ENCODE peak calls at places on chromosomes 13 and 19, in nine cellular contexts. B is heart left ventricle, J is testis, R is A549, U is stomach, K is tibial nerve, D is body of pancreas, E is ovary, Q is breast epithelium. W is an unnamed sample.

GRCh38 chr19:5585461-5586299 is 17.9 kb upstream of the TINCR start:
- DNase-seq in J (peak; percentile 46), D (peak; percentile 48), K (no peak), R (no peak), E (peak; percentile 53), U (no peak), B (peak; percentile 36), Q (peak; percentile 72), W (peak; percentile 65)

GRCh38 chr13:74975122-74975521 is 506.8 kb downstream of the TBC1D4 start:
- DNase-seq in J (no peak), R (no peak), E (no peak), B (no peak), U (no peak), Q (no peak), K (no peak), D (no peak), W (no peak)

GRCh38 chr19:16598848-16599247 is 26.6 kb upstream of the SLC35E1 start:
- DNase-seq in Q (no peak), K (no peak), D (no peak), U (no peak), E (no peak), B (no peak), R (no peak), J (no peak), W (no peak)

GRCh38 chr19:12137541-12137940 is 2.6 kb downstream of the ZNF20 start:
- DNase-seq in K (no peak), R (no peak), J (no peak), B (no peak), D (no peak), Q (no peak), E (no peak), U (no peak), W (no peak)

GRCh38 chr13:51453308-51453958 is 597 bp upstream of the INTS6 start:
- DNase-seq in E (peak; percentile 90), J (peak; percentile 78), U (no peak), R (no peak), K (peak; percentile 71), D (no peak), Q (no peak), B (peak; percentile 89), W (peak; percentile 78)

GRCh38 chr13:39779337-39780270 is 124.1 kb downstream of the COG6 start:
- DNase-seq in J (no peak), D (no peak), Q (no peak), R (no peak), B (no peak), K (peak; percentile 21), U (no peak), E (no peak), W (no peak)

GRCh38 chr13:39635564-39635963 is 19.9 kb upstream of the COG6 start:
- DNase-seq in D (no peak), R (no peak), Q (no peak), B (no peak), U (no peak), J (no peak), E (no peak), K (no peak), W (no peak)

GRCh38 chr19:32287811-32288227 is 57.6 kb upstream of the ZNF507 start:
- DNase-seq in J (peak; percentile 85), K (peak; percentile 85), B (peak; percentile 81), E (peak; percentile 79), U (peak; percentile 52), D (peak; percentile 64), R (peak; percentile 87), Q (peak; percentile 21), W (peak; percentile 43)

GRCh38 chr13:82878536-82878935 is 1003.7 kb downstream of the SLITRK1 start:
- DNase-seq in E (no peak), R (no peak), J (no peak), Q (no peak), D (no peak), B (no peak), U (no peak), K (no peak), W (no peak)

GRCh38 chr13:114101325-114101821 is 31.1 kb downstream of the RASA3 start:
- DNase-seq in Q (no peak), K (no peak), R (no peak), B (peak; percentile 46), U (no peak), D (no peak), E (peak; percentile 47), J (no peak), W (no peak)

GRCh38 chr19:40165362-40165937 is 25.8 kb upstream of the MAP3K10 start:
- DNase-seq in Q (no peak), B (peak; percentile 39), K (peak; percentile 33), E (peak; percentile 44), D (peak; percentile 34), J (peak; percentile 71), R (peak; percentile 77), U (peak; percentile 36), W (no peak)

GRCh38 chr13:35729926-35730627 is 253.6 kb upstream of the MAB21L1 start:
- DNase-seq in R (no peak), U (no peak), E (no peak), K (peak; percentile 24), D (no peak), B (peak; percentile 94), J (no peak), Q (no peak), W (no peak)

GRCh38 chr13:72886272-72887062 is 104.5 kb downstream of the PIBF1 start:
- DNase-seq in D (no peak), R (no peak), E (no peak), Q (no peak), K (no peak), J (no peak), B (no peak), U (no peak), W (no peak)

GRCh38 chr13:92823059-92823458 is 403.5 kb upstream of the GPC6 start:
- DNase-seq in K (no peak), R (no peak), Q (no peak), D (no peak), U (no peak), B (no peak), J (no peak), E (no peak), W (no peak)

GRCh38 chr13:73303858-73304257 is 245.1 kb downstream of the KLF5 start:
- DNase-seq in Q (no peak), E (no peak), U (no peak), B (no peak), K (no peak), D (no peak), J (no peak), R (no peak), W (no peak)

GRCh38 chr13:46058268-46058667 is 5.7 kb upstream of the ZC3H13 start:
- DNase-seq in Q (no peak), B (no peak), K (no peak), E (no peak), R (no peak), J (no peak), D (no peak), U (no peak), W (no peak)

GRCh38 chr13:46059405-46059804 is 6.9 kb upstream of the ZC3H13 start:
- DNase-seq in U (no peak), J (no peak), E (no peak), B (no peak), R (no peak), K (no peak), D (no peak), Q (no peak), W (no peak)

GRCh38 chr13:46063292-46063691 is 10.7 kb upstream of the ZC3H13 start:
- DNase-seq in D (no peak), R (no peak), U (no peak), B (no peak), Q (no peak), J (no peak), K (no peak), E (no peak), W (no peak)

GRCh38 chr13:46057251-46058015 is 4.9 kb upstream of the ZC3H13 start:
- DNase-seq in E (no peak), J (no peak), R (no peak), B (no peak), D (no peak), Q (peak; percentile 26), U (no peak), K (no peak), W (no peak)

GRCh38 chr13:46062190-46062589 is 9.6 kb upstream of the ZC3H13 start:
- DNase-seq in U (no peak), K (no peak), J (no peak), R (peak; percentile 64), E (no peak), D (no peak), Q (no peak), B (no peak), W (no peak)
- TF ChIP-seq POLR2A in U (no peak), K (no peak), J (no peak), R (no peak), E (no peak), D (no peak), Q (no peak), B (no peak), W (no peak)

DNA sequence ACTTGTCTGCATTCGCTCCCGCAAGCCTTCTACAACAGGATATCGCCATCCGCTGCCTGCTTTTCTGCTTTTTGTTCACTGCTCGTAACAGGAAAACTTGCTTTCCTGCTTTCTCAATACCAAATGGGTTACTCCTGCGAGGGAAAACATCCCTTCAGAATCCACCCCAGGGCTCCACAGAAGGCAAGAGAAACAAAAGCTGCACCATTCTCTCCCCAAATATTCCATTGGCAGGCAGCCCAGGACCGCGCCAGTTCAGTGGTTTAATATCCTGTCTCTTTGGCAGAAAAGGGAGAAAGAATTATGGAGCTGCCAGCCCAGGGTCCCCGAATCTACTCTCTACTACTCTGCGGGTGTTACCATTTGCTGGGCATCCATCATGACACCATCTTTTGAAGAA is 84.7 kb upstream of the DOCK9 start:
- DNase-seq in U (no peak), Q (peak; percentile 37), E (peak; percentile 77), B (peak; percentile 52), D (no peak), J (no peak), R (no peak), K (no peak), W (peak; percentile 38)
- H3K4me1 ChIP-seq in U (peaks cover 38% of the 10 kb centered on the region), Q (no peaks in the 10 kb centered on the region), E (peaks cover 8% of the 10 kb centered on the region), B (peaks cover 16% of the 10 kb centered on the region), D (peaks cover 23% of the 10 kb centered on the region), J (no peaks in the 10 kb centered on the region), R (peaks cover 32% of the 10 kb centered on the region), K (no peaks in the 10 kb centered on the region), W (peaks cover under 1% of the 10 kb centered on the region)

GRCh38 chr19:58380736-58381459 is at the start of gene ZNF837:
- DNase-seq in E (peak; percentile 98), U (peak; percentile 99), J (peak; percentile 99), Q (peak; percentile 99), R (peak; percentile 100), B (peak; percentile 100), K (peak; percentile 96), D (peak; percentile 100), W (peak; percentile 99)
- TF ChIP-seq POLR2A in E (peak; percentile 80), U (peak; percentile 19), J (no peak), Q (peak; percentile 69), R (peak; percentile 53), B (no peak), K (peak; percentile 77), D (peak; percentile 87), W (peak; percentile 73)

DNA sequence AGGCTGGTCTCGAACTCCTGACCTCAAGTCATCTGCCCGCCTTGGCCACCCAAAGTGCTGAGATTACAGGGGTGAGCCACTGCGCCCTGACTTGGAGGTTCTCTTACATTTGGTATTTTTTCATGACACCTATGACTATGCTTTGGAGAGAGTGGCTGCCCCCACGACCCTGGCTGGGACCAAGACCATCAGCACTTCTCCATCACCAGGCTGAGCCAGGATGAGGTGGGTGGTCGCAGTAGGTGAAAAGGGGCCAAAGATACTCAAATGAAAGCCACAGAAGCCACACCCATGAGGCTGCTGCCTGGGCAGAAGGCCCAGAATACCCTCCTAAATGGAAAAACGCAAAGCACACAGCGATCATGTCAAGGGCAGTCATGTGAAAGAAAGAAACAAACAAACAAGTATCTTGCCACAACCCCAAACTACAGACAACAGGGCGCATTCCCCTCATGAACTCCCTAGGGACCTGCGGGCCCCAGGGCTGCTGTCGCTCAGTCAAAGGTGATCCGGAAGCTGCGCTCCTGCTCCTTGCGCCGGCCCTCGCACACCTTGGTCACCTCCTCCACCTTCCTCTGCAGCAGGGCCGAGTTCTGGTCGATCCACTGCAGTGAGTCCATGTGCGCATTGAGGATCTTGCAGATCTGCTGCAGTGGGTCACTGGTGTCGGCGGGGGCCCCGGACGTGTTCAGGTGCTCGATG is 11.2 kb upstream of the IL4I1 start:
- DNase-seq in D (no peak), J (no peak), E (no peak), R (no peak), K (no peak), B (no peak), U (no peak), Q (no peak), W (no peak)
- H3K4me1 ChIP-seq in D (no peaks in the 10 kb centered on the region), J (peaks cover 21% of the 10 kb centered on the region), E (peaks cover 3% of the 10 kb centered on the region), R (no peaks in the 10 kb centered on the region), K (no peaks in the 10 kb centered on the region), B (no peaks in the 10 kb centered on the region), U (peaks cover 12% of the 10 kb centered on the region), Q (no peaks in the 10 kb centered on the region), W (no peaks in the 10 kb centered on the region)